ENCODE peak calls at places on chromosomes 7 and 10, in ten cellular contexts. L is activated T-cell treated with anti-CD3 and anti-CD28 coated beads, Interleukin-2, amount 50 U/mL, for 72 hours; G is fibroblast of lung; Y is NCI-H1417 treated with DMSO at 0.1 percent for 48 hours; M is activated T-helper 1 cell treated with Interleukin-2 at 50 U/mL for 16 hours; A is upper lobe of left lung; E is esophagus squamous epithelium; H is astrocyte of the hippocampus; V is astrocyte of the cerebellum; J is stimulated activated CD8-positive, alpha-beta memory T cell treated with anti-CD3 and anti-CD28 coated beads, Interleukin-7, amount 100 ng/mL, for 1 hour. U is an unnamed sample.

GRCh38 chr10:72274730-72275350 is 1.1 kb downstream of the DDIT4 start:
- DNase-seq in L (peak), G (peak), Y (no peak), M (peak), A (peak), E (no peak), H (peak), V (no peak), J (no peak), U (peak)

GRCh38 chr10:91034042-91034441 is 113.2 kb upstream of the ANKRD1 start:
- DNase-seq in L (peak), G (no peak), Y (no peak), M (no peak), A (no peak), E (no peak), H (no peak), V (no peak), J (no peak), U (no peak)

GRCh38 chr7:101882595-101883564 is 65.5 kb downstream of the CUX1 start:
- DNase-seq in L (no peak), G (peak), Y (no peak), M (no peak), A (no peak), E (no peak), H (peak), V (peak), J (no peak), U (peak)

GRCh38 chr10:125407000-125407502 is 246.7 kb upstream of the CTBP2 start:
- DNase-seq in L (no peak), G (peak), Y (no peak), M (no peak), A (no peak), E (no peak), H (peak), V (no peak), J (no peak), U (peak)

GRCh38 chr7:71753959-71754652 is 622.2 kb downstream of the GALNT17 start:
- DNase-seq in L (no peak), G (no peak), Y (no peak), M (no peak), A (no peak), E (no peak), H (no peak), V (no peak), J (no peak), U (no peak)

GRCh38 chr10:60209874-60210584 is 179.6 kb downstream of the ANK3 start:
- DNase-seq in L (no peak), G (no peak), Y (no peak), M (no peak), A (no peak), E (no peak), H (no peak), V (no peak), J (no peak), U (no peak)

GRCh38 chr7:37251222-37251621 is 197.4 kb downstream of the ELMO1 start:
- DNase-seq in L (no peak), G (no peak), Y (no peak), M (no peak), A (no peak), E (no peak), H (no peak), V (no peak), J (no peak), U (no peak)

GRCh38 chr10:76302491-76302890 is 871.1 kb downstream of the LRMDA start:
- DNase-seq in L (no peak), G (no peak), Y (no peak), M (no peak), A (no peak), E (no peak), H (peak), V (no peak), J (no peak), U (peak)

GRCh38 chr7:28641752-28642546 is 229.6 kb downstream of the CREB5 start:
- DNase-seq in L (no peak), G (no peak), Y (no peak), M (no peak), A (no peak), E (no peak), H (no peak), V (no peak), J (no peak), U (no peak)

GRCh38 chr10:123573236-123574147 is 92.7 kb upstream of the GPR26 start:
- DNase-seq in L (peak), G (no peak), Y (no peak), M (no peak), A (no peak), E (no peak), H (peak), V (no peak), J (peak), U (peak)

GRCh38 chr7:3233301-3233700 is 67.8 kb upstream of the SDK1 start:
- DNase-seq in L (no peak), G (no peak), Y (no peak), M (no peak), A (no peak), E (no peak), H (no peak), V (no peak), J (no peak), U (no peak)

GRCh38 chr7:156111-157007 is 36.0 kb upstream of the FAM20C start:
- DNase-seq in L (no peak), G (no peak), Y (no peak), M (no peak), A (peak), E (no peak), H (no peak), V (no peak), J (no peak), U (no peak)

GRCh38 chr10:122852261-122852660 is 6.6 kb upstream of the CUZD1 start:
- DNase-seq in L (no peak), G (no peak), Y (no peak), M (no peak), A (no peak), E (no peak), H (peak), V (no peak), J (no peak), U (peak)

U was measured in AG10803.